ENCODE peak calls at places on chromosomes 6 and 20, in ten cellular contexts. V, X, T, Q, S, L, N, Z, M and O are unnamed samples.

GRCh38 chr6:8238772-8239683 is 136.7 kb upstream of the EEF1E1 start:
- DNase-seq in V (no peak), X (no peak), T (no peak), Q (no peak), S (no peak), L (no peak), N (peak), Z (no peak), M (peak), O (peak)

GRCh38 chr6:149046822-149047246 is 270.7 kb upstream of the TAB2 start:
- DNase-seq in V (peak), X (no peak), T (peak), Q (no peak), S (peak), L (no peak), N (no peak), Z (no peak), M (no peak), O (peak)

GRCh38 chr20:36070451-36070850 is 84.1 kb upstream of the EPB41L1 start:
- DNase-seq in V (no peak), X (no peak), T (no peak), Q (no peak), S (no peak), L (no peak), N (no peak), Z (peak), M (peak), O (peak)

GRCh38 chr20:44714701-44715494 is at the start of gene CCN5:
- DNase-seq in V (peak), X (peak), T (peak), Q (no peak), S (no peak), L (peak), N (no peak), Z (peak), M (no peak), O (peak)

GRCh38 chr6:146498309-146498708 is 45.3 kb upstream of the RAB32 start:
- DNase-seq in V (no peak), X (no peak), T (no peak), Q (no peak), S (no peak), L (no peak), N (no peak), Z (no peak), M (no peak), O (no peak)

GRCh38 chr6:148514091-148514850 is 171.6 kb downstream of the SASH1 start:
- DNase-seq in V (no peak), X (no peak), T (peak), Q (no peak), S (no peak), L (no peak), N (no peak), Z (no peak), M (no peak), O (peak)

GRCh38 chr6:41651962-41652657 is 13.8 kb downstream of the MDFI start:
- DNase-seq in V (no peak), X (peak), T (no peak), Q (no peak), S (no peak), L (no peak), N (no peak), Z (no peak), M (no peak), O (no peak)

GRCh38 chr6:26275663-26276062 is 89.3 kb upstream of the BTN3A2 start:
- DNase-seq in V (no peak), X (no peak), T (no peak), Q (no peak), S (no peak), L (no peak), N (no peak), Z (no peak), M (no peak), O (no peak)

GRCh38 chr6:40011844-40012243 is 77.6 kb upstream of the MOCS1 start:
- DNase-seq in V (no peak), X (no peak), T (no peak), Q (no peak), S (no peak), L (no peak), N (no peak), Z (no peak), M (no peak), O (no peak)

GRCh38 chr6:30683137-30683979 is 3.1 kb downstream of the PPP1R18 start:
- DNase-seq in V (no peak), X (no peak), T (no peak), Q (no peak), S (peak), L (no peak), N (no peak), Z (no peak), M (no peak), O (peak)

GRCh38 chr6:11711644-11711993 is 67.0 kb downstream of the ADTRP start:
- DNase-seq in V (no peak), X (no peak), T (peak), Q (peak), S (no peak), L (no peak), N (no peak), Z (no peak), M (no peak), O (peak)

GRCh38 chr6:107244082-107244741 is 128.9 kb upstream of the BEND3 start:
- DNase-seq in V (no peak), X (no peak), T (peak), Q (no peak), S (no peak), L (no peak), N (no peak), Z (no peak), M (no peak), O (no peak)

GRCh38 chr20:5270608-5271007 is 46.1 kb downstream of the PROKR2 start:
- DNase-seq in V (no peak), X (no peak), T (no peak), Q (no peak), S (no peak), L (no peak), N (peak), Z (no peak), M (peak), O (no peak)

GRCh38 chr20:61978491-61978890 is 87.2 kb downstream of the TAF4 start:
- DNase-seq in V (no peak), X (no peak), T (no peak), Q (no peak), S (no peak), L (no peak), N (no peak), Z (no peak), M (no peak), O (no peak)

GRCh38 chr6:37622639-37623038 is 75.0 kb downstream of the MDGA1 start:
- DNase-seq in V (no peak), X (no peak), T (no peak), Q (no peak), S (peak), L (no peak), N (no peak), Z (no peak), M (no peak), O (no peak)

GRCh38 chr6:87656857-87657256 is 45.2 kb downstream of the AKIRIN2 start:
- DNase-seq in V (peak), X (no peak), T (no peak), Q (no peak), S (peak), L (no peak), N (no peak), Z (peak), M (no peak), O (no peak)

GRCh38 chr20:33401042-33401921 is at the start of gene CDK5RAP1:
- DNase-seq in V (peak), X (peak), T (peak), Q (peak), S (peak), L (peak), N (peak), Z (peak), M (peak), O (peak)

GRCh38 chr6:148240463-148240845 is 102.2 kb upstream of the SASH1 start:
- DNase-seq in V (peak), X (no peak), T (peak), Q (peak), S (no peak), L (no peak), N (no peak), Z (peak), M (no peak), O (no peak)

GRCh38 chr6:47405273-47405672 is 72.3 kb upstream of the CD2AP start:
- DNase-seq in V (no peak), X (no peak), T (no peak), Q (no peak), S (no peak), L (no peak), N (no peak), Z (no peak), M (no peak), O (no peak)

GRCh38 chr6:165854061-165854862 is 191.2 kb upstream of the PDE10A start:
- DNase-seq in V (no peak), X (no peak), T (no peak), Q (no peak), S (no peak), L (no peak), N (no peak), Z (no peak), M (peak), O (no peak)
- H3K4me3 ChIP-seq in V (no peak), X (no peak), T (no peak), Q (no peak), S (no peak), L (peak), N (no peak), Z (no peak), M (peak), O (no peak)

GRCh38 chr6:156919370-156919769 is 142.2 kb downstream of the ARID1B start:
- DNase-seq in V (no peak), X (no peak), T (no peak), Q (no peak), S (no peak), L (no peak), N (no peak), Z (no peak), M (no peak), O (no peak)

GRCh38 chr6:156917213-156917612 is 140.0 kb downstream of the ARID1B start:
- DNase-seq in V (peak), X (no peak), T (peak), Q (no peak), S (no peak), L (no peak), N (no peak), Z (no peak), M (no peak), O (no peak)

GRCh38 chr6:156919819-156920379 is 142.7 kb downstream of the ARID1B start:
- DNase-seq in V (no peak), X (no peak), T (no peak), Q (no peak), S (no peak), L (no peak), N (no peak), Z (no peak), M (peak), O (no peak)

GRCh38 chr6:156916108-156916801 is 139.1 kb downstream of the ARID1B start:
- DNase-seq in V (peak), X (no peak), T (no peak), Q (no peak), S (peak), L (no peak), N (no peak), Z (no peak), M (no peak), O (no peak)

GRCh38 chr6:156918647-156919046 is 141.5 kb downstream of the ARID1B start:
- DNase-seq in V (no peak), X (no peak), T (no peak), Q (no peak), S (no peak), L (no peak), N (no peak), Z (no peak), M (no peak), O (no peak)
- H3K4me3 ChIP-seq in V (no peak), X (no peak), T (no peak), Q (no peak), S (no peak), L (no peak), N (no peak), Z (no peak), M (no peak), O (no peak)

GRCh38 chr6:34538581-34538980 is 17.5 kb downstream of the SPDEF start:
- DNase-seq in V (no peak), X (no peak), T (no peak), Q (no peak), S (no peak), L (no peak), N (no peak), Z (no peak), M (no peak), O (no peak)

GRCh38 chr6:34543421-34543820 is 12.7 kb downstream of the SPDEF start:
- DNase-seq in V (peak), X (no peak), T (peak), Q (peak), S (no peak), L (no peak), N (no peak), Z (peak), M (no peak), O (peak)

GRCh38 chr6:34537922-34538550 is 18.1 kb downstream of the SPDEF start:
- DNase-seq in V (no peak), X (no peak), T (no peak), Q (no peak), S (no peak), L (no peak), N (no peak), Z (no peak), M (no peak), O (no peak)

GRCh38 chr6:34539181-34539580 is 16.9 kb downstream of the SPDEF start:
- DNase-seq in V (no peak), X (no peak), T (no peak), Q (no peak), S (no peak), L (no peak), N (no peak), Z (no peak), M (no peak), O (no peak)

DNA sequence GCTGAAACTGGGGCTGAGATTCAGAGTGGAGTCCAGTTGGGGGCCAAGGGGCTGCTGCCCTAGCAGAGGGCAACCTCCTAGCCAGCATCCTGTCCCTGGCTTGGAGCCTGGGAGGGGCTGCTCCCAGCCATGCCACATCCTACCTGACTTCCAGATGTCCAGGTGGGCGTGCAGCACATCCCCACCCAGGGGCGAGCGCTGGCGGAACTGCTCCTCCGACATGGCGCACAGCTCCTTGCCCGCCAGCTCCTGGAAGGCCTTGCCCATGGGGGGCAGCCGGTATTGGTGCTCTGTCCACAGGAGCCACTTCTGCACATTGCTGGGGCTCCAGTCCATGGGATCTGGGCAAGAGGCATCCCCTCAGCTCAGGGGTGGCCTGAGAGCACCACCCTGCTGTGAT is 15.3 kb downstream of the SPDEF start:
- DNase-seq in V (no peak), X (no peak), T (no peak), Q (no peak), S (no peak), L (no peak), N (no peak), Z (no peak), M (no peak), O (no peak)
- H3K4me3 ChIP-seq in V (no peak), X (no peak), T (no peak), Q (no peak), S (no peak), L (no peak), N (no peak), Z (no peak), M (no peak), O (no peak)

DNA sequence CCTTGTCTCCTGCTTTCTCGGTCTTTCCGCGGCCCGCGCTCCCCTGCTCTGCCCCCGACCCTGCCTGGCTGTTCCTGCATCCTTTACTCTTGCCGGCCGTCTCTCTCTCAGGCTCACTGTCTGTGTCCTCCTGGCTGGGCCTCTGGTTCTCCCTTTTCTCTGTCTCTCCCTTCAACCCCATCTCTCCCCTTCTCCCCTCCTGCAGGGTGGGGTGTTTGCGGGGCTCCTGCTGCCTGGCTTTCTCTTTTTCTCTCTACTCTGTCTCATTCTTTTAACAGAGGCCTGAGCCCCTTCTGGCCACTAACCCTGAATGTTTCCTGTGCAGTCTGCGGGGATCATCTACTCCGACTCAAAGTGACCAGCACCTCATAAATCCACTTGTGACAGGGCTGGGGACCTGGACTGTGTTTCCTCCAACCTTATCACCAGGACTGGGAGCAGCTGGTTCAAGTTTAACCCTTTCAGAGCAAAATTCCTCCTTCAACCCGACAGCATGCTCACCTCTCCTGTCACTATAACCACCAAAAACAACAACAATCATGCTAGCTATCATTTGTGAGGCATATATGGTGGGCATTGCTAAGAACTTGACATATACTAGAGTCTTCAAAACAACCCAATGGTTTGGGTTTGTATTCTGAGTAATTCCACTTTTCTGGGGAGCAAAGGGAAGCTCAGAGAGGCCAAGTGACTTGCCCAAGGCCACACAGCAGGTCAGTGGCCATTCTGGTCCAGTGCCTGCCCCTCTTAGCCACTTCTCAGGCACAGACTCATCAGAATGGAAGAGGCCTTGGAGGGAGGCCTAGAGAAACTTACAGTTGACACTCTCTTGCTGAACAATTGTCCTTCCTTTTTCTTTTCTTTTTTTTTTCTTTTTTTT is 811 bp upstream of the RSPO4 start:
- DNase-seq in V (no peak), X (no peak), T (no peak), Q (no peak), S (no peak), L (no peak), N (no peak), Z (no peak), M (no peak), O (no peak)
- H3K4me3 ChIP-seq in V (no peak), X (peak), T (no peak), Q (no peak), S (no peak), L (no peak), N (peak), Z (peak), M (peak), O (no peak)

DNA sequence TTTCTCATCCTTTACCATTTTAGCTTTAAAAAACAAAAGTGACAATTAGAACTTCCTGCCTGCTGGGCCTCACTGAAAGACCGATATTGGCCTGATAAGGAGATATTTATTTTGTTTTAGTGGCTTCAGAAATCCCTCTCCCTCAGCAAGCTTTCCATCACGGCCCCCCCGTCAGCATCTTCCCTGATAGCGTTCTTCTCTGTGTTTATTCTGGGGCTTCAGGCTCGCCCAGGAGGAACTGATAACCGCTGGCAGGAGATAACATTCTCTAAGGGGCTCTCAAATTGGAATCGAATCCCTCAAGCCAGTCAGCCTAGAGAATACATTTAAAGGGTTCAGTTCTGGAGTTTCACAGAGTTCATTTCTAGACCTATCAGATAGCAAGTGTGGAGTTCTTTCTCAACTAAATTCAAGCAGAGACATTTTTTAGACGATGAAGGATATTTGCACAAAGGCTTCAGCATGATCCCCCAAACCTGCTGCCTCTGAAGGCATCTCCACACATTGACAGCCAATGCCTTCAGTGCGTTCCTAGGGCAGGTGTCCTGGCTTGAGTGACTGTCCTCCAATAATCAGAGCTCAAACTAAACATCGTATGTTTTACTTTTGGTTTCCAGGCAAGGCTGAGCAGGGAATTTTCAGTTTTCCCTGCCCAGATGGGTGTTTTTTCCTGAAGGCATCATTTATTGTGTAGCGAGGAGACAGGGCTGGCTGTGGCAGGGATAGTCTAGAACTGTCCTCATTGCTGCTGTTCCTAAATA is 17.0 kb downstream of the PRDM1 start:
- DNase-seq in V (no peak), X (no peak), T (no peak), Q (no peak), S (no peak), L (no peak), N (no peak), Z (no peak), M (no peak), O (no peak)
- H3K4me3 ChIP-seq in V (peak), X (peak), T (no peak), Q (peak), S (no peak), L (peak), N (no peak), Z (no peak), M (no peak), O (peak)